ENCODE peak calls at places on chromosomes 1 and 21, in ten cellular contexts. L is activated naive CD4-positive, alpha-beta T cell; I is AG09319; G is activated CD4-positive, alpha-beta T cell treated with anti-CD3 and anti-CD28 coated beads, Interleukin-2, amount 50 U/mL, for 48 hours; J is cardiac muscle cell; C is activated CD8-positive, alpha-beta T cell treated with anti-CD3 and anti-CD28 coated beads for 36 hours; F is Jurkat, Clone E6-1; E is stromal cell of bone marrow; T is DMS53; K is SW 1271. X is an unnamed sample.

GRCh38 chr1:56535362-56535761 is 44.0 kb downstream of the PLPP3 start:
- DNase-seq in T (no peak), E (no peak), C (no peak), L (no peak), F (no peak), I (no peak), J (no peak), G (no peak), K (no peak), X (no peak)

GRCh38 chr1:1282998-1283397 is 2.8 kb downstream of the SCNN1D start:
- DNase-seq in J (no peak), L (no peak), I (no peak), C (peak; percentile 55), K (no peak), T (peak; percentile 26), F (no peak), G (peak; percentile 28), E (no peak), X (no peak)

GRCh38 chr1:165215676-165216075 is 140.8 kb downstream of the LMX1A start:
- DNase-seq in L (no peak), E (no peak), J (no peak), K (no peak), I (no peak), C (no peak), T (peak; percentile 8), F (no peak), G (no peak), X (no peak)

GRCh38 chr1:231162300-231162969 is 577 bp downstream of the TRIM67 start:
- DNase-seq in G (peak; percentile 31), F (no peak), C (peak; percentile 45), E (no peak), K (no peak), T (peak; percentile 74), I (no peak), J (peak; percentile 36), L (no peak), X (no peak)

GRCh38 chr1:229325873-229326502 is 16.9 kb downstream of the CCSAP start:
- DNase-seq in K (no peak), T (no peak), J (no peak), G (no peak), F (no peak), E (no peak), L (no peak), I (no peak), C (no peak), X (no peak)

GRCh38 chr1:61711969-61712368 is 13.0 kb downstream of the TM2D1 start:
- DNase-seq in K (no peak), F (no peak), J (no peak), E (no peak), I (no peak), G (no peak), C (no peak), L (no peak), T (no peak), X (no peak)

GRCh38 chr1:116879478-116880133 is 30.1 kb upstream of the PTGFRN start:
- DNase-seq in J (no peak), K (no peak), G (no peak), I (no peak), L (no peak), C (peak; percentile 4), E (no peak), T (peak; percentile 57), F (no peak), X (no peak)

GRCh38 chr1:42835422-42835821 is 11.0 kb upstream of the ZNF691 start:
- DNase-seq in F (no peak), K (no peak), I (no peak), C (no peak), E (no peak), J (no peak), T (no peak), L (no peak), G (no peak), X (no peak)

GRCh38 chr1:77060000-77060399 is 159.2 kb downstream of the PIGK start:
- DNase-seq in G (no peak), C (no peak), J (no peak), T (peak; percentile 11), E (no peak), L (no peak), I (no peak), K (no peak), F (no peak), X (no peak)

GRCh38 chr21:25341981-25342380 is 265.3 kb downstream of the MRPL39 start:
- DNase-seq in T (no peak), C (no peak), G (no peak), I (no peak), L (no peak), E (no peak), F (no peak), J (no peak), K (no peak), X (no peak)

GRCh38 chr1:1199961-1200875 is 6.2 kb downstream of the TNFRSF18 start:
- DNase-seq in C (no peak), T (peak; percentile 37), F (no peak), L (no peak), K (no peak), G (no peak), J (no peak), I (no peak), E (no peak), X (no peak)

GRCh38 chr1:27026621-27027574 is 14.2 kb upstream of the TENT5B start:
- DNase-seq in K (no peak), J (peak; percentile 89), L (no peak), I (peak; percentile 49), C (no peak), F (no peak), G (no peak), T (peak; percentile 81), E (peak; percentile 88), X (peak; percentile 90)

GRCh38 chr1:41482906-41483895 is 1.3 kb downstream of the EDN2 start:
- DNase-seq in T (no peak), L (no peak), G (no peak), J (no peak), C (no peak), E (no peak), I (peak; percentile 24), F (no peak), K (no peak), X (no peak)

GRCh38 chr21:41425954-41426655 is at the start of gene MX1:
- DNase-seq in E (no peak), T (peak; percentile 75), J (peak; percentile 61), F (no peak), G (peak; percentile 80), I (peak; percentile 12), K (no peak), L (peak; percentile 57), C (peak; percentile 89), X (peak; percentile 70)

GRCh38 chr1:94045465-94046056 is 75.4 kb downstream of the ABCA4 start:
- DNase-seq in T (peak; percentile 91), E (peak; percentile 82), C (peak; percentile 59), L (no peak), I (peak; percentile 79), F (no peak), G (peak; percentile 39), K (peak; percentile 62), J (peak; percentile 98), X (peak; percentile 78)

X was measured in prostate gland.